ENCODE peak calls at places on chromosomes 12 and 14, in five cellular contexts. One of them, this sample, is unnamed.

GRCh38 chr14:71594828-71595227 is 337.4 kb upstream of the RGS6 start:
- DNase-seq in MM.1S: no peak
- DNase-seq in suprapubic skin: no peak
- DNase-seq in IMR-90: peak; percentile 32
- DNase-seq in heart right ventricle: no peak
- DNase-seq in this sample: no peak

GRCh38 chr14:60311417-60311816 is 62.4 kb downstream of the PPM1A start:
- DNase-seq in MM.1S: no peak
- DNase-seq in suprapubic skin: no peak
- DNase-seq in IMR-90: peak; percentile 66
- DNase-seq in heart right ventricle: no peak
- DNase-seq in this sample: no peak

GRCh38 chr12:4743046-4743445 is 22.8 kb downstream of the GALNT8 start:
- DNase-seq in MM.1S: no peak
- DNase-seq in suprapubic skin: no peak
- DNase-seq in IMR-90: no peak
- DNase-seq in heart right ventricle: no peak
- DNase-seq in this sample: no peak

GRCh38 chr12:104555650-104556049 is 98.9 kb downstream of the CHST11 start:
- DNase-seq in MM.1S: no peak
- DNase-seq in suprapubic skin: no peak
- DNase-seq in IMR-90: no peak
- DNase-seq in heart right ventricle: no peak
- DNase-seq in this sample: no peak

GRCh38 chr12:117679776-117680175 is 289.0 kb downstream of the KSR2 start:
- DNase-seq in MM.1S: no peak
- DNase-seq in suprapubic skin: no peak
- DNase-seq in IMR-90: no peak
- DNase-seq in heart right ventricle: no peak
- DNase-seq in this sample: no peak

GRCh38 chr14:64806202-64806861 is 73.4 kb downstream of the SPTB start:
- DNase-seq in MM.1S: no peak
- DNase-seq in suprapubic skin: peak; percentile 13
- DNase-seq in IMR-90: peak; percentile 92
- DNase-seq in heart right ventricle: no peak
- DNase-seq in this sample: no peak

GRCh38 chr12:15590180-15590826 is 198.9 kb downstream of the EPS8 start:
- DNase-seq in MM.1S: peak; percentile 60
- DNase-seq in suprapubic skin: no peak
- DNase-seq in IMR-90: peak; percentile 70
- DNase-seq in heart right ventricle: peak; percentile 54
- DNase-seq in this sample: no peak

GRCh38 chr12:5138845-5139244 is 95.2 kb downstream of the KCNA5 start:
- DNase-seq in MM.1S: no peak
- DNase-seq in suprapubic skin: no peak
- DNase-seq in IMR-90: peak; percentile 74
- DNase-seq in heart right ventricle: no peak
- DNase-seq in this sample: no peak

GRCh38 chr12:131619736-131620506 is 91.0 kb upstream of the SFSWAP start:
- DNase-seq in MM.1S: no peak
- DNase-seq in suprapubic skin: no peak
- DNase-seq in IMR-90: no peak
- DNase-seq in heart right ventricle: no peak
- DNase-seq in this sample: no peak

GRCh38 chr12:52175411-52176350 is 16.1 kb downstream of the KRT80 start:
- DNase-seq in MM.1S: no peak
- DNase-seq in suprapubic skin: no peak
- DNase-seq in IMR-90: no peak
- DNase-seq in heart right ventricle: no peak
- DNase-seq in this sample: no peak

GRCh38 chr14:105072381-105072861 is 7.2 kb upstream of the GPR132 start:
- DNase-seq in MM.1S: no peak
- DNase-seq in suprapubic skin: no peak
- DNase-seq in IMR-90: no peak
- DNase-seq in heart right ventricle: no peak
- DNase-seq in this sample: no peak

GRCh38 chr12:18158774-18159557 is 69.0 kb upstream of the RERGL start:
- DNase-seq in MM.1S: peak; percentile 64
- DNase-seq in suprapubic skin: no peak
- DNase-seq in IMR-90: peak; percentile 25
- DNase-seq in heart right ventricle: no peak
- DNase-seq in this sample: no peak

GRCh38 chr12:59839514-59839913 is 243.7 kb downstream of the SLC16A7 start:
- DNase-seq in MM.1S: no peak
- DNase-seq in suprapubic skin: no peak
- DNase-seq in IMR-90: peak; percentile 38
- DNase-seq in heart right ventricle: no peak
- DNase-seq in this sample: no peak

GRCh38 chr14:56273151-56273550 is 154.9 kb downstream of the PELI2 start:
- DNase-seq in MM.1S: no peak
- DNase-seq in suprapubic skin: peak; percentile 81
- DNase-seq in IMR-90: peak; percentile 59
- DNase-seq in heart right ventricle: no peak
- DNase-seq in this sample: no peak

GRCh38 chr12:13376627-13377373 is 180.3 kb downstream of the EMP1 start:
- DNase-seq in MM.1S: no peak
- DNase-seq in suprapubic skin: no peak
- DNase-seq in IMR-90: no peak
- DNase-seq in heart right ventricle: no peak
- DNase-seq in this sample: no peak

GRCh38 chr14:96098309-96098998 is 59.3 kb downstream of the C14orf132 start:
- DNase-seq in MM.1S: peak; percentile 23
- DNase-seq in suprapubic skin: peak; percentile 78
- DNase-seq in IMR-90: peak; percentile 71
- DNase-seq in heart right ventricle: no peak
- DNase-seq in this sample: no peak

GRCh38 chr14:104211242-104211641 is 72.9 kb downstream of the KIF26A start:
- DNase-seq in MM.1S: no peak
- DNase-seq in suprapubic skin: no peak
- DNase-seq in IMR-90: no peak
- DNase-seq in heart right ventricle: no peak
- DNase-seq in this sample: no peak

GRCh38 chr14:62162998-62163589 is 400.9 kb downstream of the SNAPC1 start:
- DNase-seq in MM.1S: peak; percentile 6
- DNase-seq in suprapubic skin: no peak
- DNase-seq in IMR-90: peak; percentile 56
- DNase-seq in heart right ventricle: no peak
- DNase-seq in this sample: no peak

GRCh38 chr12:121279507-121279915 is 17.0 kb downstream of the CAMKK2 start:
- DNase-seq in MM.1S: no peak
- DNase-seq in suprapubic skin: no peak
- DNase-seq in IMR-90: peak; percentile 26
- DNase-seq in heart right ventricle: peak; percentile 53
- DNase-seq in this sample: no peak

GRCh38 chr12:127005406-127005805 is 1261.6 kb upstream of the TMEM132C start:
- DNase-seq in MM.1S: no peak
- DNase-seq in suprapubic skin: no peak
- DNase-seq in IMR-90: no peak
- DNase-seq in heart right ventricle: no peak
- DNase-seq in this sample: no peak

GRCh38 chr12:86710110-86710509 is 453.9 kb upstream of the MGAT4C start:
- DNase-seq in MM.1S: no peak
- DNase-seq in suprapubic skin: no peak
- DNase-seq in IMR-90: peak; percentile 11
- DNase-seq in heart right ventricle: no peak
- DNase-seq in this sample: no peak

GRCh38 chr14:77375973-77376372 is 921 bp downstream of the TMED8 start:
- DNase-seq in MM.1S: no peak
- DNase-seq in suprapubic skin: no peak
- DNase-seq in IMR-90: no peak
- DNase-seq in heart right ventricle: no peak
- DNase-seq in this sample: no peak

GRCh38 chr12:131833896-131834641 is 5.9 kb downstream of the MMP17 start:
- DNase-seq in MM.1S: no peak
- DNase-seq in suprapubic skin: peak; percentile 78
- DNase-seq in IMR-90: peak; percentile 37
- DNase-seq in heart right ventricle: no peak
- DNase-seq in this sample: no peak

GRCh38 chr12:59733200-59733599 is 137.4 kb downstream of the SLC16A7 start:
- DNase-seq in MM.1S: no peak
- DNase-seq in suprapubic skin: no peak
- DNase-seq in IMR-90: no peak
- DNase-seq in heart right ventricle: no peak
- DNase-seq in this sample: no peak

GRCh38 chr12:113149361-113150150 is at the start of gene CFAP73:
- DNase-seq in MM.1S: no peak
- DNase-seq in suprapubic skin: no peak
- DNase-seq in IMR-90: peak; percentile 75
- DNase-seq in heart right ventricle: peak; percentile 59
- DNase-seq in this sample: peak; percentile 91

GRCh38 chr12:20444595-20445170 is 76.3 kb downstream of the PDE3A start:
- DNase-seq in MM.1S: no peak
- DNase-seq in suprapubic skin: no peak
- DNase-seq in IMR-90: no peak
- DNase-seq in heart right ventricle: no peak
- DNase-seq in this sample: no peak

GRCh38 chr14:48744202-48744601 is 842.0 kb downstream of the RPS29 start:
- DNase-seq in MM.1S: no peak
- DNase-seq in suprapubic skin: no peak
- DNase-seq in IMR-90: no peak
- DNase-seq in heart right ventricle: no peak
- DNase-seq in this sample: no peak

GRCh38 chr12:81596558-81596957 is 162.6 kb downstream of the PPFIA2 start:
- DNase-seq in MM.1S: no peak
- DNase-seq in suprapubic skin: no peak
- DNase-seq in IMR-90: no peak
- DNase-seq in heart right ventricle: no peak
- DNase-seq in this sample: no peak

GRCh38 chr12:69343885-69344612 is 4.1 kb upstream of the LYZ start:
- DNase-seq in MM.1S: no peak
- DNase-seq in suprapubic skin: no peak
- DNase-seq in IMR-90: no peak
- DNase-seq in heart right ventricle: no peak
- DNase-seq in this sample: no peak

DNA sequence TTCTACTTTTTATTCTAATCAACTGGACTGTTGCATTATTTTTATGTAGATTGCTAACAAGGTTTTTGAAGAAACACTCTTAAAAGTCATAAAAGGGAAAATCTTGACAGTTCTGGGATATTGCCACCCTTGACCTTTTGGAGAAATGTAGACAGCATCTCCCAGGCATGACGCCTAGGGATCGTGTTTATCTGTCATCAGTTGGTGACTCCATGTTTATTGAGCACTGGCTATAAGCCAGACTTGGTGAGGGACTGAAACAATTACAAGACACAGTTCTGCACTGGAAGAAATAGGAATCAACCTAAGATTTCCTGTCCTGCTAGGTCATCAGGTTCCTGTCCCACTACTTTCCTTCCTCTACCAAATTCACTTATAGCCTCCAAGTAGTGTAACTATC is 34.5 kb downstream of the HMGA2 start:
- DNase-seq in MM.1S: no peak
- DNase-seq in suprapubic skin: no peak
- DNase-seq in IMR-90: peak; percentile 72
- DNase-seq in heart right ventricle: no peak
- DNase-seq in this sample: no peak
- TF ChIP-seq CTCF in MM.1S: no peak
- TF ChIP-seq CTCF in suprapubic skin: no peak
- TF ChIP-seq CTCF in IMR-90: no peak
- TF ChIP-seq CTCF in heart right ventricle: no peak
- TF ChIP-seq CTCF in this sample: no peak

GRCh38 chr14:35138585-35138984 is 16.2 kb downstream of the PRORP start:
- DNase-seq in MM.1S: no peak
- DNase-seq in suprapubic skin: no peak
- DNase-seq in IMR-90: no peak
- DNase-seq in heart right ventricle: no peak
- DNase-seq in this sample: no peak

GRCh38 chr14:35144029-35144428 is 21.7 kb downstream of the PRORP start:
- DNase-seq in MM.1S: no peak
- DNase-seq in suprapubic skin: no peak
- DNase-seq in IMR-90: no peak
- DNase-seq in heart right ventricle: no peak
- DNase-seq in this sample: no peak

GRCh38 chr14:35146711-35147149 is 24.4 kb downstream of the PRORP start:
- DNase-seq in MM.1S: no peak
- DNase-seq in suprapubic skin: no peak
- DNase-seq in IMR-90: no peak
- DNase-seq in heart right ventricle: no peak
- DNase-seq in this sample: no peak

GRCh38 chr14:35140718-35141581 is 18.6 kb downstream of the PRORP start:
- DNase-seq in MM.1S: peak; percentile 48
- DNase-seq in suprapubic skin: no peak
- DNase-seq in IMR-90: peak; percentile 52
- DNase-seq in heart right ventricle: no peak
- DNase-seq in this sample: no peak
- TF ChIP-seq CTCF in MM.1S: peak; percentile 24
- TF ChIP-seq CTCF in suprapubic skin: no peak
- TF ChIP-seq CTCF in IMR-90: peak; percentile 62
- TF ChIP-seq CTCF in heart right ventricle: no peak
- TF ChIP-seq CTCF in this sample: no peak

GRCh38 chr14:75242546-75243273 is 35.9 kb upstream of the FOS start:
- DNase-seq in MM.1S: no peak
- DNase-seq in suprapubic skin: no peak
- DNase-seq in IMR-90: peak; percentile 87
- DNase-seq in heart right ventricle: peak; percentile 61
- DNase-seq in this sample: no peak
- TF ChIP-seq CTCF in MM.1S: no peak
- TF ChIP-seq CTCF in suprapubic skin: no peak
- TF ChIP-seq CTCF in IMR-90: no peak
- TF ChIP-seq CTCF in heart right ventricle: no peak
- TF ChIP-seq CTCF in this sample: no peak

DNA sequence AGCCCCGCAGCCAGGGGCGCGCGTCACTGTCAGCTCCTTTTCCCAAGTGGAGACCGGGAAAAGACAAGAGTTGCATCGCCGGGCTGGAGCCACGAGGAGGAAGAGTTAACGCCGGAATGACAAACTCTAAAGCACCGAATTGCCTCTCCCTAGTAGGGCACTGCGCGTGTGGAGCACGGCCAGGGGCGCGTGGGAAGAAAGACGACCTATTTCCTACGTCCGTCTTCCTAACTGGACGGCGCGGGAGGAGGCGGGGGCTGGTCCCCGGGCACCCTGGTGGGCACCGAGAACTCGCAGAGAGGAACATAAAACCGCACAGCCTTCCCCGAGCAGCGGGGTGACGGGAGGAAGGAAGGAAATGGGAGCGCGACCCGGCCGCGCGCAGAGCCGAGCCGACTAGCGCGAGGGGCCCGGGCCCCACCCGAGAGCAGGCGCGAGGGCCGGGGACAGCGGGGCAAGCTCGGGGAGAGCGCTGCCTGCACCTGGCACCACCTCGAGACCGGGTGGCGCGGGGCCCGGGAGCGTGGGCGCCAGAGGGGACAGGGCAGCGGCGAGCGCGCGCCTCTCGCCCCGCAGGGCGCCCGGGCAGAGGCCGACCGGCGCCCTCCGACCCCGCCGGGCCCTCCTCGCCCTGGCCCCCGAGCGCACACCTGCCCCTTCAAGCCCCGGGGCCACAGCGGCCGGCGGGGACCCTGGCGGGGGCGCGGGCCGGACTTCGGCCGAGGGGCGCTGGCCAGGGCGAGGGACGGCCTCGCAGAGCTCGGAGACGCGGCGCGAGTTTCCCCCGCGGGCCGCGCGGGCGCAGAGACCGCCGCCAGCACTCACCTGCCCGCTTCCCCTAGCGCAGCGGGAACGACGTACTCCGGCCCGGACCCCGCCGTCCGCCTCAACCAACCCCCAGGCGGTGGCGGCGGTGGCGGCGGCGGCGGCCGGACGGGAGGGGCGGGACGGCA is 480 bp downstream of the SETD3 start:
- DNase-seq in MM.1S: no peak
- DNase-seq in suprapubic skin: peak; percentile 86
- DNase-seq in IMR-90: peak; percentile 65
- DNase-seq in heart right ventricle: peak; percentile 60
- DNase-seq in this sample: peak; percentile 88
- TF ChIP-seq CTCF in MM.1S: no peak
- TF ChIP-seq CTCF in suprapubic skin: no peak
- TF ChIP-seq CTCF in IMR-90: peak; percentile 19
- TF ChIP-seq CTCF in heart right ventricle: no peak
- TF ChIP-seq CTCF in this sample: peak; percentile 21

GRCh38 chr12:129716825-129717224 is 187.0 kb downstream of the TMEM132D start:
- DNase-seq in MM.1S: no peak
- DNase-seq in suprapubic skin: no peak
- DNase-seq in IMR-90: no peak
- DNase-seq in heart right ventricle: no peak
- DNase-seq in this sample: no peak
- TF ChIP-seq CTCF in MM.1S: no peak
- TF ChIP-seq CTCF in suprapubic skin: no peak
- TF ChIP-seq CTCF in IMR-90: no peak
- TF ChIP-seq CTCF in heart right ventricle: no peak
- TF ChIP-seq CTCF in this sample: no peak